ENCODE peak calls at places on chromosomes 2 and 18, in six cellular contexts. One of them, this sample, is unnamed.

GRCh38 chr2:1790996-1791395 is 46.7 kb upstream of the PXDN start:
- DNase-seq in RPMI8226: no peak
- DNase-seq in progenitor cell of endocrine pancreas: no peak
- DNase-seq in activated naive CD4-positive, alpha-beta T cell: no peak
- DNase-seq in endothelial cell of umbilical vein: no peak
- DNase-seq in CD8-positive, alpha-beta memory T cell: no peak
- DNase-seq in this sample: no peak

GRCh38 chr2:7972670-7973069 is 709.2 kb upstream of the ID2 start:
- DNase-seq in RPMI8226: no peak
- DNase-seq in progenitor cell of endocrine pancreas: no peak
- DNase-seq in activated naive CD4-positive, alpha-beta T cell: no peak
- DNase-seq in endothelial cell of umbilical vein: no peak
- DNase-seq in CD8-positive, alpha-beta memory T cell: no peak
- DNase-seq in this sample: no peak

GRCh38 chr2:128269358-128270305 is 49.0 kb downstream of the HS6ST1 start:
- DNase-seq in RPMI8226: no peak
- DNase-seq in progenitor cell of endocrine pancreas: no peak
- DNase-seq in activated naive CD4-positive, alpha-beta T cell: no peak
- DNase-seq in endothelial cell of umbilical vein: no peak
- DNase-seq in CD8-positive, alpha-beta memory T cell: no peak
- DNase-seq in this sample: no peak

GRCh38 chr2:105795575-105795934 is 50.8 kb downstream of the NCK2 start:
- DNase-seq in RPMI8226: no peak
- DNase-seq in progenitor cell of endocrine pancreas: no peak
- DNase-seq in activated naive CD4-positive, alpha-beta T cell: no peak
- DNase-seq in endothelial cell of umbilical vein: peak; percentile 38
- DNase-seq in CD8-positive, alpha-beta memory T cell: no peak
- DNase-seq in this sample: no peak

GRCh38 chr2:27494284-27494943 is 586 bp downstream of the FNDC4 start:
- DNase-seq in RPMI8226: no peak
- DNase-seq in progenitor cell of endocrine pancreas: no peak
- DNase-seq in activated naive CD4-positive, alpha-beta T cell: no peak
- DNase-seq in endothelial cell of umbilical vein: peak; percentile 14
- DNase-seq in CD8-positive, alpha-beta memory T cell: no peak
- DNase-seq in this sample: no peak

GRCh38 chr2:191486584-191487320 is 191.2 kb upstream of the NABP1 start:
- DNase-seq in RPMI8226: peak; percentile 55
- DNase-seq in progenitor cell of endocrine pancreas: no peak
- DNase-seq in activated naive CD4-positive, alpha-beta T cell: no peak
- DNase-seq in endothelial cell of umbilical vein: no peak
- DNase-seq in CD8-positive, alpha-beta memory T cell: no peak
- DNase-seq in this sample: peak; percentile 79

GRCh38 chr18:7000484-7001096 is 117.0 kb downstream of the LAMA1 start:
- DNase-seq in RPMI8226: peak; percentile 18
- DNase-seq in progenitor cell of endocrine pancreas: no peak
- DNase-seq in activated naive CD4-positive, alpha-beta T cell: no peak
- DNase-seq in endothelial cell of umbilical vein: peak; percentile 9
- DNase-seq in CD8-positive, alpha-beta memory T cell: no peak
- DNase-seq in this sample: no peak

GRCh38 chr2:240368746-240369724 is 66.4 kb upstream of the GPC1 start:
- DNase-seq in RPMI8226: peak; percentile 76
- DNase-seq in progenitor cell of endocrine pancreas: no peak
- DNase-seq in activated naive CD4-positive, alpha-beta T cell: no peak
- DNase-seq in endothelial cell of umbilical vein: no peak
- DNase-seq in CD8-positive, alpha-beta memory T cell: no peak
- DNase-seq in this sample: no peak

GRCh38 chr2:191617589-191617988 is 60.3 kb upstream of the NABP1 start:
- DNase-seq in RPMI8226: peak; percentile 81
- DNase-seq in progenitor cell of endocrine pancreas: no peak
- DNase-seq in activated naive CD4-positive, alpha-beta T cell: peak; percentile 11
- DNase-seq in endothelial cell of umbilical vein: no peak
- DNase-seq in CD8-positive, alpha-beta memory T cell: peak; percentile 13
- DNase-seq in this sample: no peak

GRCh38 chr2:45436456-45436855 is 174.6 kb downstream of the SRBD1 start:
- DNase-seq in RPMI8226: no peak
- DNase-seq in progenitor cell of endocrine pancreas: no peak
- DNase-seq in activated naive CD4-positive, alpha-beta T cell: no peak
- DNase-seq in endothelial cell of umbilical vein: no peak
- DNase-seq in CD8-positive, alpha-beta memory T cell: no peak
- DNase-seq in this sample: no peak

GRCh38 chr2:175698076-175698475 is 304.0 kb downstream of the LNPK start:
- DNase-seq in RPMI8226: no peak
- DNase-seq in progenitor cell of endocrine pancreas: no peak
- DNase-seq in activated naive CD4-positive, alpha-beta T cell: no peak
- DNase-seq in endothelial cell of umbilical vein: no peak
- DNase-seq in CD8-positive, alpha-beta memory T cell: no peak
- DNase-seq in this sample: no peak

GRCh38 chr2:10012963-10013461 is 30.3 kb upstream of the KLF11 start:
- DNase-seq in RPMI8226: no peak
- DNase-seq in progenitor cell of endocrine pancreas: no peak
- DNase-seq in activated naive CD4-positive, alpha-beta T cell: no peak
- DNase-seq in endothelial cell of umbilical vein: no peak
- DNase-seq in CD8-positive, alpha-beta memory T cell: no peak
- DNase-seq in this sample: no peak

GRCh38 chr2:8087480-8087840 is 594.4 kb upstream of the ID2 start:
- DNase-seq in RPMI8226: no peak
- DNase-seq in progenitor cell of endocrine pancreas: no peak
- DNase-seq in activated naive CD4-positive, alpha-beta T cell: no peak
- DNase-seq in endothelial cell of umbilical vein: no peak
- DNase-seq in CD8-positive, alpha-beta memory T cell: no peak
- DNase-seq in this sample: no peak

GRCh38 chr2:73823916-73824523 is 4.7 kb upstream of the STAMBP start:
- DNase-seq in RPMI8226: peak; percentile 70
- DNase-seq in progenitor cell of endocrine pancreas: no peak
- DNase-seq in activated naive CD4-positive, alpha-beta T cell: no peak
- DNase-seq in endothelial cell of umbilical vein: peak; percentile 81
- DNase-seq in CD8-positive, alpha-beta memory T cell: no peak
- DNase-seq in this sample: peak; percentile 52

GRCh38 chr2:120989911-120990441 is 254.3 kb downstream of the GLI2 start:
- DNase-seq in RPMI8226: no peak
- DNase-seq in progenitor cell of endocrine pancreas: no peak
- DNase-seq in activated naive CD4-positive, alpha-beta T cell: no peak
- DNase-seq in endothelial cell of umbilical vein: no peak
- DNase-seq in CD8-positive, alpha-beta memory T cell: no peak
- DNase-seq in this sample: no peak

GRCh38 chr18:75441921-75442320 is 14.4 kb upstream of the SMIM21 start:
- DNase-seq in RPMI8226: no peak
- DNase-seq in progenitor cell of endocrine pancreas: no peak
- DNase-seq in activated naive CD4-positive, alpha-beta T cell: no peak
- DNase-seq in endothelial cell of umbilical vein: no peak
- DNase-seq in CD8-positive, alpha-beta memory T cell: no peak
- DNase-seq in this sample: no peak

GRCh38 chr2:207182916-207183315 is 17.2 kb upstream of the KLF7 start:
- DNase-seq in RPMI8226: no peak
- DNase-seq in progenitor cell of endocrine pancreas: no peak
- DNase-seq in activated naive CD4-positive, alpha-beta T cell: no peak
- DNase-seq in endothelial cell of umbilical vein: no peak
- DNase-seq in CD8-positive, alpha-beta memory T cell: no peak
- DNase-seq in this sample: no peak

GRCh38 chr2:16252891-16253290 is 312.5 kb downstream of the MYCN start:
- DNase-seq in RPMI8226: no peak
- DNase-seq in progenitor cell of endocrine pancreas: no peak
- DNase-seq in activated naive CD4-positive, alpha-beta T cell: no peak
- DNase-seq in endothelial cell of umbilical vein: no peak
- DNase-seq in CD8-positive, alpha-beta memory T cell: no peak
- DNase-seq in this sample: no peak

GRCh38 chr18:26089247-26090129 is 925 bp downstream of the SS18 start:
- DNase-seq in RPMI8226: peak; percentile 65
- DNase-seq in progenitor cell of endocrine pancreas: peak; percentile 55
- DNase-seq in activated naive CD4-positive, alpha-beta T cell: no peak
- DNase-seq in endothelial cell of umbilical vein: peak; percentile 54
- DNase-seq in CD8-positive, alpha-beta memory T cell: no peak
- DNase-seq in this sample: peak; percentile 56

GRCh38 chr18:34492652-34493051 is 217.4 kb upstream of the DTNA start:
- DNase-seq in RPMI8226: no peak
- DNase-seq in progenitor cell of endocrine pancreas: no peak
- DNase-seq in activated naive CD4-positive, alpha-beta T cell: no peak
- DNase-seq in endothelial cell of umbilical vein: no peak
- DNase-seq in CD8-positive, alpha-beta memory T cell: no peak
- DNase-seq in this sample: no peak

GRCh38 chr2:226742346-226742745 is 57.3 kb downstream of the IRS1 start:
- DNase-seq in RPMI8226: no peak
- DNase-seq in progenitor cell of endocrine pancreas: no peak
- DNase-seq in activated naive CD4-positive, alpha-beta T cell: no peak
- DNase-seq in endothelial cell of umbilical vein: no peak
- DNase-seq in CD8-positive, alpha-beta memory T cell: no peak
- DNase-seq in this sample: peak; percentile 58

GRCh38 chr2:73749314-73749713 is 12.2 kb upstream of the TPRKB start:
- DNase-seq in RPMI8226: no peak
- DNase-seq in progenitor cell of endocrine pancreas: no peak
- DNase-seq in activated naive CD4-positive, alpha-beta T cell: no peak
- DNase-seq in endothelial cell of umbilical vein: no peak
- DNase-seq in CD8-positive, alpha-beta memory T cell: no peak
- DNase-seq in this sample: no peak

GRCh38 chr2:223725494-223725893 is 111.9 kb downstream of the AP1S3 start:
- DNase-seq in RPMI8226: no peak
- DNase-seq in progenitor cell of endocrine pancreas: no peak
- DNase-seq in activated naive CD4-positive, alpha-beta T cell: no peak
- DNase-seq in endothelial cell of umbilical vein: peak; percentile 98
- DNase-seq in CD8-positive, alpha-beta memory T cell: no peak
- DNase-seq in this sample: peak; percentile 84

GRCh38 chr18:24009651-24010333 is 4.8 kb upstream of the TTC39C start:
- DNase-seq in RPMI8226: peak; percentile 56
- DNase-seq in progenitor cell of endocrine pancreas: no peak
- DNase-seq in activated naive CD4-positive, alpha-beta T cell: no peak
- DNase-seq in endothelial cell of umbilical vein: no peak
- DNase-seq in CD8-positive, alpha-beta memory T cell: no peak
- DNase-seq in this sample: no peak

GRCh38 chr18:76658627-76659026 is 163.6 kb upstream of the ZNF516 start:
- DNase-seq in RPMI8226: peak; percentile 27
- DNase-seq in progenitor cell of endocrine pancreas: no peak
- DNase-seq in activated naive CD4-positive, alpha-beta T cell: no peak
- DNase-seq in endothelial cell of umbilical vein: no peak
- DNase-seq in CD8-positive, alpha-beta memory T cell: no peak
- DNase-seq in this sample: no peak

This sample was measured in putamen.